ENCODE peak calls at places on chromosomes 7 and 10, in nine cellular contexts. J is heart left ventricle, R is right lobe of liver, I is Peyer's patch, A is tibial artery, H is A549, E is upper lobe of left lung, M is adrenal gland, L is GM23338. F is an unnamed sample.

GRCh38 chr7:157405914-157406810 is 69.4 kb downstream of the DNAJB6 start:
- DNase-seq in J (peak; percentile 71), R (no peak), I (no peak), A (no peak), H (no peak), E (no peak), M (peak; percentile 79), L (no peak), F (peak; percentile 74)

GRCh38 chr7:151063212-151063561 is 3.8 kb downstream of the SLC4A2 start:
- DNase-seq in J (no peak), R (peak; percentile 62), I (peak; percentile 61), A (peak; percentile 81), H (peak; percentile 51), E (no peak), M (peak; percentile 82), L (peak; percentile 58), F (no peak)

GRCh38 chr7:91636129-91636724 is 244.3 kb downstream of the MTERF1 start:
- DNase-seq in J (no peak), R (no peak), I (no peak), A (no peak), H (peak; percentile 46), E (no peak), M (no peak), L (peak; percentile 82), F (peak; percentile 15)

GRCh38 chr10:110067960-110068770 is 60.4 kb downstream of the ADD3 start:
- DNase-seq in J (peak; percentile 55), R (no peak), I (no peak), A (no peak), H (no peak), E (no peak), M (peak; percentile 14), L (peak; percentile 37), F (no peak)

GRCh38 chr7:111096997-111097396 is 6.1 kb downstream of the LRRN3 start:
- DNase-seq in J (no peak), R (no peak), I (no peak), A (no peak), H (no peak), E (no peak), M (no peak), L (peak; percentile 90), F (peak; percentile 32)

GRCh38 chr7:128697301-128697905 is 25.3 kb downstream of the GARIN1A start:
- DNase-seq in J (peak; percentile 50), R (peak; percentile 35), I (peak; percentile 62), A (no peak), H (peak; percentile 87), E (peak; percentile 82), M (peak; percentile 28), L (peak; percentile 91), F (peak; percentile 75)

GRCh38 chr7:101739757-101740398 is 77.5 kb upstream of the CUX1 start:
- DNase-seq in J (no peak), R (no peak), I (no peak), A (no peak), H (no peak), E (no peak), M (no peak), L (no peak), F (no peak)

GRCh38 chr7:29622335-29623265 is 59.0 kb downstream of the PRR15 start:
- DNase-seq in J (no peak), R (no peak), I (no peak), A (no peak), H (peak; percentile 61), E (no peak), M (peak; percentile 30), L (no peak), F (no peak)

GRCh38 chr7:16648551-16648950 is 2.6 kb downstream of the BZW2 start:
- DNase-seq in J (no peak), R (no peak), I (no peak), A (no peak), H (no peak), E (no peak), M (no peak), L (peak; percentile 39), F (no peak)

GRCh38 chr7:80630611-80631010 is 7.8 kb upstream of the CD36 start:
- DNase-seq in J (no peak), R (no peak), I (no peak), A (no peak), H (no peak), E (no peak), M (no peak), L (no peak), F (peak; percentile 7)

GRCh38 chr7:45236666-45237065 is 79.1 kb downstream of the RAMP3 start:
- DNase-seq in J (no peak), R (no peak), I (no peak), A (no peak), H (no peak), E (no peak), M (no peak), L (no peak), F (no peak)

GRCh38 chr7:107147464-107148214 is 21.2 kb upstream of the HBP1 start:
- DNase-seq in J (no peak), R (no peak), I (no peak), A (no peak), H (peak; percentile 43), E (no peak), M (peak; percentile 19), L (peak; percentile 60), F (peak; percentile 37)

GRCh38 chr7:100428967-100429636 is 529 bp upstream of the MEPCE start:
- DNase-seq in J (peak; percentile 100), R (peak; percentile 100), I (peak; percentile 100), A (peak; percentile 100), H (peak; percentile 100), E (peak; percentile 100), M (peak; percentile 100), L (peak; percentile 100), F (peak; percentile 100)

GRCh38 chr7:44212018-44212417 is 11.2 kb downstream of the YKT6 start:
- DNase-seq in J (no peak), R (no peak), I (no peak), A (peak; percentile 35), H (no peak), E (no peak), M (no peak), L (no peak), F (no peak)

GRCh38 chr7:100190059-100190711 is 12.5 kb downstream of the STAG3 start:
- DNase-seq in J (no peak), R (no peak), I (no peak), A (no peak), H (peak; percentile 60), E (no peak), M (no peak), L (peak; percentile 64), F (no peak)

DNA sequence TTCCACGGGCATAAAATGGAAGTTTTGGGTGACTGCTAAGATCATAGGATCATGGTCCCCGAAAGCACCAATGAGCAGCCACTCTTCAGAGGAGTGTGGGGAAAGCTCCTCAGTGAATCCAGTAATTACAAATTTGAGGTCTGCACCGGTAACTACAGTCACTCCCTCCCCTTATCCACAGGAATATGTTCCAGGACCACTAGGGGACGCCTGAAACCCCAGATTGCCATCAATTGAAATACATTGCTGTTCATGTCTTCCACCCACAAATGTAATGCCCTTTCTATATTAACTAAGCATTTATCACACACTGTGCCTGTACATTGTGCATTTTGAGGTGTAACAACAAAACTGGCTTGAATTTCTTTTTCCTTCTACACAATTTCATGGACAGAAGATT is 447.9 kb upstream of the PFKP start:
- DNase-seq in J (no peak), R (no peak), I (no peak), A (no peak), H (peak; percentile 41), E (no peak), M (no peak), L (peak; percentile 72), F (peak; percentile 9)
- TF ChIP-seq CTCF in J (no peak), R (no peak), I (no peak), A (no peak), H (peak; percentile 34), E (no peak), M (no peak), L (peak; percentile 83), F (peak; percentile 54)

GRCh38 chr10:20002657-20003056 is 186.4 kb downstream of the PLXDC2 start:
- DNase-seq in J (no peak), R (no peak), I (no peak), A (no peak), H (no peak), E (no peak), M (no peak), L (no peak), F (no peak)
- H3K4me1 ChIP-seq in J (peaks cover 56% of the 10 kb centered on the region), R (no peaks in the 10 kb centered on the region), I (no peaks in the 10 kb centered on the region), A (peaks cover 43% of the 10 kb centered on the region), H (no peaks in the 10 kb centered on the region), E (peaks cover 42% of the 10 kb centered on the region), M (peaks cover 46% of the 10 kb centered on the region), L (peaks cover 45% of the 10 kb centered on the region), F (no peaks in the 10 kb centered on the region)

GRCh38 chr7:12714436-12714737 is 27.0 kb downstream of the ARL4A start:
- DNase-seq in J (no peak), R (no peak), I (no peak), A (no peak), H (no peak), E (no peak), M (no peak), L (no peak), F (no peak)
- H3K4me3 ChIP-seq in J (no peak overlapping the region), R (no peak overlapping the region), I (no peak overlapping the region), A (no peak overlapping the region), H (peak overlapping the region; percentile 44), E (no peak overlapping the region), M (no peak overlapping the region), L (no peak overlapping the region), F (no peak overlapping the region)

GRCh38 chr10:58258977-58259692 is 8.6 kb downstream of the IPMK start:
- DNase-seq in J (no peak), R (no peak), I (no peak), A (no peak), H (no peak), E (no peak), M (no peak), L (no peak), F (no peak)
- TF ChIP-seq CTCF in J (no peak), R (no peak), I (no peak), A (no peak), H (no peak), E (no peak), M (no peak), L (peak; percentile 22), F (peak; percentile 35)

GRCh38 chr7:50793115-50793946 is 10.6 kb upstream of the GRB10 start:
- DNase-seq in J (peak; percentile 83), R (peak; percentile 87), I (peak; percentile 73), A (peak; percentile 83), H (peak; percentile 63), E (peak; percentile 93), M (peak; percentile 85), L (peak; percentile 75), F (no peak)

GRCh38 chr7:50792342-50793114 is 9.8 kb upstream of the GRB10 start:
- DNase-seq in J (peak; percentile 49), R (peak; percentile 48), I (no peak), A (peak; percentile 72), H (peak; percentile 52), E (peak; percentile 88), M (peak; percentile 52), L (peak; percentile 67), F (no peak)

GRCh38 chr7:50793947-50794570 is 11.4 kb upstream of the GRB10 start:
- DNase-seq in J (no peak), R (no peak), I (no peak), A (no peak), H (no peak), E (no peak), M (peak; percentile 21), L (no peak), F (no peak)

GRCh38 chr7:50791921-50792341 is 9.2 kb upstream of the GRB10 start:
- DNase-seq in J (no peak), R (no peak), I (no peak), A (no peak), H (peak; percentile 43), E (no peak), M (peak; percentile 47), L (no peak), F (no peak)

GRCh38 chr7:50791363-50791762 is 8.7 kb upstream of the GRB10 start:
- DNase-seq in J (no peak), R (no peak), I (no peak), A (no peak), H (no peak), E (no peak), M (no peak), L (no peak), F (no peak)
- H3K4me1 ChIP-seq in J (peaks cover 26% of the 10 kb centered on the region), R (no peaks in the 10 kb centered on the region), I (no peaks in the 10 kb centered on the region), A (peaks cover 27% of the 10 kb centered on the region), H (peaks cover 12% of the 10 kb centered on the region), E (peaks cover 10% of the 10 kb centered on the region), M (peaks cover 29% of the 10 kb centered on the region), L (peaks cover 38% of the 10 kb centered on the region), F (no peaks in the 10 kb centered on the region)